ENCODE peak calls at places on chromosomes 16 and 17, in five cellular contexts. D is dorsolateral prefrontal cortex, B is astrocyte, F is HFF-Myc, S is fibroblast of the aortic adventitia. L is an unnamed sample.

GRCh38 chr17:57135748-57136342 is 50.8 kb downstream of the AKAP1 start:
- DNase-seq in B (no peak), F (no peak), D (peak; percentile 49), S (no peak), L (no peak)

GRCh38 chr17:81165246-81166032 is at the start of gene PVALEF:
- DNase-seq in S (no peak), F (no peak), B (no peak), D (peak; percentile 60), L (no peak)

GRCh38 chr17:70355185-70355584 is 185.9 kb downstream of the KCNJ2 start:
- DNase-seq in F (no peak), D (no peak), S (no peak), B (no peak), L (no peak)

GRCh38 chr16:82082543-82083244 is 47.6 kb downstream of the HSD17B2 start:
- DNase-seq in F (no peak), S (peak; percentile 15), B (peak; percentile 60), D (no peak), L (no peak)

GRCh38 chr16:88705076-88705684 is 1.0 kb downstream of the RNF166 start:
- DNase-seq in S (peak; percentile 55), D (no peak), F (no peak), B (peak; percentile 26), L (no peak)

GRCh38 chr17:81576621-81577277 is 24.6 kb upstream of the FAAP100 start:
- DNase-seq in F (no peak), S (peak; percentile 86), B (peak; percentile 91), D (no peak), L (peak; percentile 86)

GRCh38 chr17:7845359-7846062 is 9.4 kb upstream of the TMEM88 start:
- DNase-seq in B (no peak), F (no peak), D (no peak), S (no peak), L (no peak)

GRCh38 chr16:73058616-73059409 is 10.9 kb upstream of the ZFHX3 start:
- DNase-seq in D (no peak), F (no peak), S (peak; percentile 63), B (peak; percentile 60), L (peak; percentile 66)

GRCh38 chr16:49876716-49877129 is 20.8 kb upstream of the ZNF423 start:
- DNase-seq in B (no peak), D (no peak), F (no peak), S (no peak), L (peak; percentile 50)

GRCh38 chr17:66675991-66676371 is 158.9 kb upstream of the CACNG5 start:
- DNase-seq in B (peak; percentile 43), S (no peak), F (no peak), D (peak; percentile 58), L (no peak)

GRCh38 chr17:72192409-72193192 is 71.8 kb downstream of the SOX9 start:
- DNase-seq in S (peak; percentile 92), B (peak; percentile 97), D (no peak), F (no peak), L (peak; percentile 96)

GRCh38 chr16:57755726-57756423 is 20.3 kb downstream of the KATNB1 start:
- DNase-seq in B (no peak), S (no peak), D (no peak), F (no peak), L (no peak)

GRCh38 chr17:36850794-36851193 is 86.5 kb upstream of the LHX1 start:
- DNase-seq in B (peak; percentile 65), F (peak; percentile 55), S (peak; percentile 51), D (no peak), L (peak; percentile 74)

GRCh38 chr17:82294086-82294773 is 20.7 kb upstream of the CSNK1D start:
- DNase-seq in B (no peak), S (no peak), D (no peak), F (no peak), L (no peak)

GRCh38 chr17:76935331-76935730 is 67.1 kb downstream of the MGAT5B start:
- DNase-seq in D (no peak), B (peak; percentile 65), S (peak; percentile 10), F (no peak), L (peak; percentile 11)

GRCh38 chr16:8583199-8583598 is 7.1 kb downstream of the TMEM114 start:
- DNase-seq in F (no peak), D (no peak), S (no peak), B (peak; percentile 4), L (no peak)

GRCh38 chr16:66603537-66604375 is 748 bp upstream of the CMTM3 start:
- DNase-seq in B (peak; percentile 68), S (peak; percentile 63), F (no peak), D (no peak), L (peak; percentile 66)

GRCh38 chr17:31533546-31534155 is 142.2 kb downstream of the RAB11FIP4 start:
- DNase-seq in S (peak; percentile 78), F (peak; percentile 46), B (peak; percentile 78), D (peak; percentile 71), L (peak; percentile 75)

GRCh38 chr16:886084-886543 is 84.7 kb downstream of the LMF1 start:
- DNase-seq in B (no peak), S (no peak), D (peak; percentile 62), F (no peak), L (peak; percentile 2)

GRCh38 chr16:79607587-79607986 is 7.0 kb upstream of the MAF start:
- DNase-seq in S (peak; percentile 27), B (peak; percentile 69), F (no peak), D (no peak), L (peak; percentile 17)

GRCh38 chr16:49023095-49023494 is 258.5 kb downstream of the CBLN1 start:
- DNase-seq in F (peak; percentile 64), D (no peak), S (peak; percentile 51), B (peak; percentile 83), L (peak; percentile 44)

GRCh38 chr16:8346291-8346690 is 244.0 kb downstream of the TMEM114 start:
- DNase-seq in D (no peak), F (no peak), S (no peak), B (no peak), L (peak; percentile 0)

GRCh38 chr16:48383877-48384304 is 1.3 kb downstream of the SIAH1 start:
- DNase-seq in F (no peak), D (no peak), S (no peak), B (peak; percentile 30), L (peak; percentile 34)

GRCh38 chr17:50576864-50577263 is 16.3 kb downstream of the CACNA1G start:
- DNase-seq in D (peak; percentile 55), S (no peak), B (no peak), F (no peak), L (no peak)

GRCh38 chr16:30437511-30438046 is 7.7 kb upstream of the DCTPP1 start:
- DNase-seq in B (no peak), D (no peak), F (no peak), S (no peak), L (no peak)

GRCh38 chr17:1087381-1088241 is 90.7 kb downstream of the TIMM22 start:
- DNase-seq in D (peak; percentile 61), F (no peak), B (peak; percentile 46), S (peak; percentile 29), L (no peak)

GRCh38 chr16:71883193-71883848 is 661 bp downstream of the ZNF821 start:
- DNase-seq in F (no peak), D (peak; percentile 42), B (no peak), S (peak; percentile 13), L (no peak)
- TF ChIP-seq CTCF in F (peak; percentile 19), D (no peak), B (no peak), S (peak; percentile 51), L (no peak)

GRCh38 chr16:27365142-27366089 is 36.6 kb upstream of the IL21R start:
- DNase-seq in B (peak; percentile 70), S (peak; percentile 28), F (no peak), D (no peak), L (peak; percentile 29)

GRCh38 chr16:27369806-27370205 is 32.2 kb upstream of the IL21R start:
- DNase-seq in S (peak; percentile 28), D (no peak), F (no peak), B (peak; percentile 48), L (no peak)

GRCh38 chr16:27368358-27368722 is 33.6 kb upstream of the IL21R start:
- DNase-seq in B (no peak), F (no peak), D (no peak), S (no peak), L (no peak)

GRCh38 chr16:27366687-27367462 is 35.1 kb upstream of the IL21R start:
- DNase-seq in D (no peak), F (no peak), S (no peak), B (no peak), L (peak; percentile 26)

DNA sequence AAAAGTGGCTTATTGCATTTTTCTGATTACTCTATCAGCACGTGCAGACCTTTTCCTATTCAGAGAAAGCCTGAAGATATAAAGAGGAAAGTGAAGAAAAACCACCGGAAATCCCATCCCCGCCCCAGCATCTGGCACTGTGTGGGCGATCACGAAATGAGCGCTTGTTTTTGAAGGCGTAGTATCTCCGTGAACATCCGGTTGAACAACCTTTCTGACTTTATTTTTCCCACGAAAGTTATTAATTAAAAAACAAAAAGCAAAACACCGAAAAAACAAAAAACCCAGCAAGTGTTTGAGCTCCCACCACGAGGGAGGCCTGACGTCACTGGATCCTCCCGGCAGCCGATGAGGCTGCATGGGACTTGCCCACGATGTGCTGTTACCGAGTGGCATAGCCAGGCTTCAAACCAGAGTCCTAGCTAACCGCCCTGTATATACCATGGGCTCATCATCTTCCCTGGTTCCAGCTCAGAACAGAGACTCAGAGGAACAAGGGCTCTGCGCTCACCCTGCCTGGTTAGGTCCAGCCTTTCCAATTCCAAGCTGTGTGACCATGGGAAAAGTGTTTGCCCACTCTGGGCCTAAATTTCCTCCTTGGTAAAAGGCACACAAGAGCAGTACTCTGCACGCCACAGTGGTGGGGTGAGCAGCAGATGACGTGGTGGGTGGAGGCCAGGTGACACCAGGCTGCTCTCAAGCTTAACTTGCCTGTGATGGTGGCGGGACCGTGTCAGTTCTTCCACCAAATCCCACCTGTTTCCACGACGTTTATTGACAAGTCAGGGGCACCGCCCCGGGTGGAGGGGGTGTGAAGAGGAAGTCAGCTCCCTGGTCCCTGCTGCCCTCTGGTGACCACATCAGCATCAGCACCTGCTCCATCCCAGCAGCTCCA is 34.3 kb upstream of the IL21R start:
- DNase-seq in D (peak; percentile 73), B (peak; percentile 29), S (peak; percentile 73), F (peak; percentile 58), L (peak; percentile 79)
- H3K4me3 ChIP-seq in D (no peak overlapping the region), B (no peak overlapping the region), S (no peak overlapping the region), F (peak overlapping the region; percentile 2), L (peak overlapping the region; percentile 17)

GRCh38 chr17:28728364-28729200 is at the start of gene NEK8:
- DNase-seq in B (peak; percentile 73), S (peak; percentile 92), D (peak; percentile 94), F (peak; percentile 87), L (peak; percentile 94)

GRCh38 chr17:28726396-28726911 is 421 bp upstream of the TLCD1 start:
- DNase-seq in D (no peak), F (no peak), S (peak; percentile 47), B (peak; percentile 31), L (peak; percentile 41)

GRCh38 chr17:28726912-28727726 is 1.1 kb upstream of the TLCD1 start:
- DNase-seq in S (peak; percentile 90), D (peak; percentile 93), B (peak; percentile 83), F (peak; percentile 84), L (peak; percentile 94)

GRCh38 chr17:28725660-28726395 is at the start of gene TLCD1:
- DNase-seq in S (peak; percentile 70), B (peak; percentile 57), F (no peak), D (no peak), L (peak; percentile 74)

GRCh38 chr17:28727727-28728363 is 743 bp upstream of the NEK8 start:
- DNase-seq in F (no peak), D (no peak), B (peak; percentile 23), S (no peak), L (peak; percentile 31)
- TF ChIP-seq CTCF in F (peak; percentile 25), D (no peak), B (no peak), S (peak; percentile 35), L (peak; percentile 28)

DNA sequence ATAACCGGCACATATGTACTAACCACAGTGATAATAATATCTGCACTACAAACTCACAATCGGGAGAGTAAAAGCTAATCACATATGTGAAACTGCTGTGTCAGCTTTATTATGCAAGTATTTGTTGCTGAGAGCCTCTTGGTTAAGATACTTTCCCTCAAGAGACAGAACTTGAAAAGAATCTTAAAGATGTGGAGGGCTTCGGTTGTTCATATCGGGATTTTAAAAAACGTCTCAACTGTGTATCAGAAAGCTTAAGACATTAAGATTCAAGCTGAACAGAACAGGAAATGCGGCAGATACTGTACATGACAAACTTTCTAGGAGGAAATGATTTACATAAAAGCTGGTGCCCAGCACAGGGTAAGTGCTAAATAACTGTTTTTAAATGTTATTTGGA is 27.5 kb upstream of the HLF start:
- DNase-seq in B (no peak), F (no peak), S (peak; percentile 2), D (no peak), L (no peak)
- H3K4me3 ChIP-seq in B (no peak overlapping the region), F (no peak overlapping the region), S (no peak overlapping the region), D (no peak overlapping the region), L (no peak overlapping the region)

L was measured in fibroblast of pulmonary artery.